ENCODE peak calls at places on chromosomes 4 and X, in four cellular contexts. X is T-helper 1 cell, U is NT2/D1, N is T-helper 9 cell. V is an unnamed sample.

GRCh38 chrX:24877854-24878650 is 137.7 kb downstream of the ARX start:
- DNase-seq in X (no peak), U (no peak), N (no peak), V (peak)

GRCh38 chrX:95718746-95719145 is 965.9 kb upstream of the DIAPH2 start:
- DNase-seq in X (no peak), U (no peak), N (no peak), V (no peak)

GRCh38 chr4:135124196-135124595 is 922.6 kb upstream of the PABPC4L start:
- DNase-seq in X (no peak), U (no peak), N (no peak), V (no peak)

GRCh38 chr4:79987401-79987800 is 85.6 kb downstream of the ANTXR2 start:
- DNase-seq in X (no peak), U (no peak), N (no peak), V (no peak)

GRCh38 chrX:40152173-40152705 is 54.5 kb upstream of the BCOR start:
- DNase-seq in X (no peak), U (no peak), N (no peak), V (peak)

GRCh38 chr4:86114563-86114962 is 245.3 kb downstream of the MAPK10 start:
- DNase-seq in X (no peak), U (no peak), N (no peak), V (no peak)

GRCh38 chr4:178917756-178918155 is 1475.5 kb upstream of the AGA start:
- DNase-seq in X (no peak), U (peak), N (no peak), V (peak)

GRCh38 chr4:89283226-89283974 is 24.2 kb downstream of the GPRIN3 start:
- DNase-seq in X (peak), U (no peak), N (peak), V (peak)

GRCh38 chrX:12721042-12721441 is 70.2 kb upstream of the PRPS2 start:
- DNase-seq in X (no peak), U (no peak), N (no peak), V (no peak)

GRCh38 chr4:55445921-55446577 is 50.3 kb downstream of the TMEM165 start:
- DNase-seq in X (no peak), U (no peak), N (no peak), V (no peak)

GRCh38 chr4:3311095-3311372 is 18.2 kb downstream of the RGS12 start:
- DNase-seq in X (no peak), U (no peak), N (no peak), V (no peak)

GRCh38 chr4:20490734-20491133 is 209.5 kb upstream of the PACRGL start:
- DNase-seq in X (no peak), U (no peak), N (no peak), V (no peak)

GRCh38 chr4:139562067-139562684 is 6.2 kb upstream of the SETD7 start:
- DNase-seq in X (no peak), U (no peak), N (no peak), V (no peak)

GRCh38 chr4:6938758-6939201 is 29.2 kb downstream of the TBC1D14 start:
- DNase-seq in X (no peak), U (no peak), N (no peak), V (no peak)

GRCh38 chr4:85522836-85523235 is 47.9 kb downstream of the ARHGAP24 start:
- DNase-seq in X (no peak), U (no peak), N (no peak), V (no peak)

GRCh38 chrX:155956649-155957048 is 40.8 kb upstream of the IL9R start:
- DNase-seq in X (no peak), U (no peak), N (no peak), V (no peak)

GRCh38 chr4:41661447-41662076 is 87.0 kb downstream of the PHOX2B start:
- DNase-seq in X (no peak), U (peak), N (peak), V (peak)

GRCh38 chrX:100649550-100650356 is 5.8 kb downstream of the SRPX2 start:
- DNase-seq in X (no peak), U (no peak), N (no peak), V (peak)

GRCh38 chr4:92305148-92305877 is 1.5 kb downstream of the GRID2 start:
- DNase-seq in X (no peak), U (peak), N (no peak), V (peak)